ENCODE peak calls at places on chromosome 20, in nine cellular contexts. H, F, B, U, Z, V, R, M and K are unnamed samples.

GRCh38 chr20:8144282-8145245 is 12.5 kb downstream of the PLCB1 start:
- DNase-seq in H (peak; percentile 92), F (no peak), B (no peak), U (no peak), Z (peak; percentile 8), V (peak; percentile 43), R (peak; percentile 96), M (peak; percentile 81), K (no peak)

GRCh38 chr20:61120595-61121515 is 131.2 kb upstream of the CDH4 start:
- DNase-seq in H (peak; percentile 85), F (no peak), B (no peak), U (no peak), Z (peak; percentile 62), V (peak; percentile 35), R (peak; percentile 60), M (peak; percentile 85), K (peak; percentile 63)

GRCh38 chr20:9301129-9302072 is 213.0 kb upstream of the LAMP5 start:
- DNase-seq in H (peak; percentile 69), F (no peak), B (no peak), U (no peak), Z (peak; percentile 75), V (peak; percentile 93), R (peak; percentile 69), M (no peak), K (no peak)

GRCh38 chr20:47774081-47774777 is 11.1 kb downstream of the SULF2 start:
- DNase-seq in H (no peak), F (no peak), B (no peak), U (no peak), Z (no peak), V (no peak), R (no peak), M (no peak), K (no peak)

GRCh38 chr20:11249683-11250082 is 575.9 kb upstream of the JAG1 start:
- DNase-seq in H (no peak), F (no peak), B (no peak), U (no peak), Z (no peak), V (no peak), R (no peak), M (no peak), K (no peak)

GRCh38 chr20:35287509-35288324 is 3.1 kb upstream of the EIF6 start:
- DNase-seq in H (no peak), F (no peak), B (no peak), U (no peak), Z (no peak), V (no peak), R (no peak), M (no peak), K (no peak)

GRCh38 chr20:6533828-6534388 is 233.6 kb upstream of the BMP2 start:
- DNase-seq in H (peak; percentile 78), F (no peak), B (no peak), U (no peak), Z (peak; percentile 38), V (peak; percentile 35), R (peak; percentile 97), M (no peak), K (no peak)

GRCh38 chr20:62020935-62021701 is 44.6 kb downstream of the TAF4 start:
- DNase-seq in H (peak; percentile 39), F (no peak), B (peak; percentile 81), U (peak; percentile 80), Z (no peak), V (no peak), R (peak; percentile 28), M (no peak), K (no peak)

GRCh38 chr20:4886771-4887527 is 114.4 kb downstream of the SLC23A2 start:
- DNase-seq in H (no peak), F (no peak), B (no peak), U (no peak), Z (no peak), V (no peak), R (no peak), M (peak; percentile 29), K (no peak)

GRCh38 chr20:36604952-36605308 is 649 bp upstream of the RAB5IF start:
- DNase-seq in H (no peak), F (no peak), B (peak; percentile 59), U (peak; percentile 59), Z (peak; percentile 10), V (no peak), R (no peak), M (peak; percentile 91), K (peak; percentile 70)

GRCh38 chr20:16803965-16804792 is 56.0 kb downstream of the OTOR start:
- DNase-seq in H (peak; percentile 63), F (peak; percentile 48), B (peak; percentile 59), U (peak; percentile 81), Z (peak; percentile 53), V (peak; percentile 77), R (no peak), M (peak; percentile 67), K (peak; percentile 77)

GRCh38 chr20:12466915-12467314 is 541.9 kb upstream of the SPTLC3 start:
- DNase-seq in H (no peak), F (no peak), B (no peak), U (no peak), Z (no peak), V (no peak), R (no peak), M (no peak), K (no peak)

GRCh38 chr20:20498081-20498861 is 130.4 kb downstream of the INSM1 start:
- DNase-seq in H (no peak), F (no peak), B (no peak), U (no peak), Z (no peak), V (peak; percentile 25), R (no peak), M (no peak), K (no peak)

GRCh38 chr20:45014671-45015415 is 48.5 kb downstream of the STK4 start:
- DNase-seq in H (peak; percentile 67), F (no peak), B (no peak), U (no peak), Z (peak; percentile 79), V (peak; percentile 15), R (no peak), M (no peak), K (no peak)

GRCh38 chr20:62576815-62577214 is 65.5 kb upstream of the SLCO4A1 start:
- DNase-seq in H (peak; percentile 10), F (no peak), B (no peak), U (no peak), Z (peak; percentile 30), V (peak; percentile 8), R (no peak), M (peak; percentile 63), K (no peak)

GRCh38 chr20:19081937-19082336 is 130.5 kb upstream of the SLC24A3 start:
- DNase-seq in H (no peak), F (no peak), B (no peak), U (no peak), Z (no peak), V (no peak), R (no peak), M (peak; percentile 30), K (no peak)

GRCh38 chr20:24437322-24438090 is 31.9 kb upstream of the SYNDIG1 start:
- DNase-seq in H (no peak), F (no peak), B (no peak), U (no peak), Z (no peak), V (no peak), R (no peak), M (no peak), K (no peak)

GRCh38 chr20:47205577-47206123 is 150.8 kb downstream of the ZMYND8 start:
- DNase-seq in H (peak; percentile 91), F (peak; percentile 41), B (peak; percentile 85), U (peak; percentile 87), Z (peak; percentile 70), V (peak; percentile 97), R (peak; percentile 56), M (peak; percentile 61), K (peak; percentile 78)

GRCh38 chr20:17934141-17934862 is 34.3 kb downstream of the SNX5 start:
- DNase-seq in H (no peak), F (no peak), B (no peak), U (no peak), Z (no peak), V (no peak), R (no peak), M (no peak), K (no peak)

GRCh38 chr20:5667703-5668528 is 82.3 kb upstream of the SHLD1 start:
- DNase-seq in H (no peak), F (no peak), B (no peak), U (no peak), Z (no peak), V (no peak), R (no peak), M (no peak), K (no peak)

GRCh38 chr20:9807176-9807575 is 31.7 kb downstream of the PAK5 start:
- DNase-seq in H (no peak), F (no peak), B (no peak), U (no peak), Z (no peak), V (no peak), R (no peak), M (no peak), K (no peak)

GRCh38 chr20:44901972-44902371 is 7.9 kb upstream of the PABPC1L start:
- DNase-seq in H (peak; percentile 56), F (no peak), B (no peak), U (no peak), Z (peak; percentile 48), V (peak; percentile 30), R (no peak), M (no peak), K (no peak)

GRCh38 chr20:3156811-3157619 is 2.6 kb downstream of the FASTKD5 start:
- DNase-seq in H (peak; percentile 18), F (no peak), B (no peak), U (no peak), Z (peak; percentile 36), V (no peak), R (no peak), M (no peak), K (no peak)
- H3K4me3 ChIP-seq in H (no peak overlapping the region), F (no peak overlapping the region), B (peak overlapping the region; percentile 100), U (no peak overlapping the region), Z (no peak overlapping the region), V (peak overlapping the region; percentile 83), R (no peak overlapping the region), M (no peak overlapping the region), K (peak overlapping the region; percentile 91)

GRCh38 chr20:56628873-56629463 is at the start of gene TFAP2C:
- DNase-seq in H (no peak), F (no peak), B (peak; percentile 64), U (peak; percentile 86), Z (peak; percentile 93), V (peak; percentile 98), R (no peak), M (peak; percentile 88), K (peak; percentile 92)
- H3K4me3 ChIP-seq in H (no peak within 1 kb of the TSS), F (peak within 1 kb of the TSS; percentile 46), B (peak within 1 kb of the TSS; percentile 56), U (peak within 1 kb of the TSS; percentile 42), Z (peak within 1 kb of the TSS; percentile 98), V (peak within 1 kb of the TSS; percentile 84), R (peak within 1 kb of the TSS; percentile 47), M (peak within 1 kb of the TSS; percentile 63), K (peak within 1 kb of the TSS; percentile 50)

GRCh38 chr20:51540585-51540984 is 1.9 kb downstream of the NFATC2 start:
- DNase-seq in H (no peak), F (no peak), B (no peak), U (no peak), Z (no peak), V (no peak), R (no peak), M (no peak), K (no peak)
- H3K4me3 ChIP-seq in H (no peak overlapping the region), F (no peak overlapping the region), B (peak overlapping the region; percentile 75), U (no peak overlapping the region), Z (no peak overlapping the region), V (no peak overlapping the region), R (no peak overlapping the region), M (peak overlapping the region; percentile 70), K (peak overlapping the region; percentile 58)

DNA sequence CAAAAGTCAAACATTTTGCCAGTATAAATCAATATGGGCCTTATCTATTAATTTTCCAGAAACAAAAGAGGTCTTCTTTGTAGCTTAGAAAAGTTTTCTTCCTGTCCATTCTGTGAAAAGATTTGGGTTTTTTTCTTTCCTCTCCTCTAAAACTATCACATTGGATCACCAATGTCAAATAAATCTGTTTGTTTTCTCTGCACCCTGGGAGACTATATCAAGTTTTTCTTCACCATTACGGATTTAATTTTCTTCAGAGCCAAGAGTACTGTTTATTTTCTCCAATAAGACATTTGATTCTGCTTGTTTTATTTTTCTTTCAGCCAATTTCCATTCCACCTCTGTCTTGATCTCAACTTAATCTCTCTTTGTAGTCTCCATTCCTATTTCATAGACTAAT is 1.9 kb upstream of the LZTS3 start:
- DNase-seq in H (no peak), F (no peak), B (no peak), U (no peak), Z (no peak), V (no peak), R (no peak), M (no peak), K (no peak)
- H3K4me3 ChIP-seq in H (peak overlapping the region; percentile 94), F (no peak overlapping the region), B (peak overlapping the region; percentile 81), U (no peak overlapping the region), Z (no peak overlapping the region), V (peak overlapping the region; percentile 92), R (no peak overlapping the region), M (no peak overlapping the region), K (peak overlapping the region; percentile 92)